ENCODE peak calls at places on chromosomes 11 and 22, in five cellular contexts. H is OCI-M1, Y is AG04450, A is coronary artery, M is AG08396. F is an unnamed sample.
A peak's percentile ranks its signal among the peaks of the same experiment; 100 is the strongest.

GRCh38 chr22:45311033-45311531 is 1.3 kb downstream of the FAM118A start:
- DNase-seq in H (no peak), Y (no peak), M (no peak), A (no peak), F (no peak)

GRCh38 chr11:69439651-69440464 is 41.6 kb upstream of the LINC01488 start:
- DNase-seq in H (no peak), A (no peak), M (no peak), Y (no peak), F (no peak)

GRCh38 chr11:34650528-34650927 is 29.6 kb downstream of the EHF start:
- DNase-seq in Y (no peak), A (no peak), M (no peak), H (no peak), F (no peak)

GRCh38 chr11:102457865-102458264 is 5.3 kb upstream of the TMEM123 start:
- DNase-seq in A (no peak), M (no peak), Y (no peak), H (no peak), F (no peak)

GRCh38 chr22:35510951-35511350 is 29.7 kb upstream of the RASD2 start:
- DNase-seq in M (no peak), A (no peak), Y (no peak), H (no peak), F (no peak)

GRCh38 chr22:28044546-28045173 is 125.6 kb upstream of the PITPNB start:
- DNase-seq in M (no peak), A (no peak), H (no peak), Y (no peak), F (no peak)

GRCh38 chr11:6402561-6402981 is 12.3 kb downstream of the SMPD1 start:
- DNase-seq in Y (no peak), M (no peak), A (no peak), H (peak; percentile 28), F (no peak)

GRCh38 chr11:67301951-67302516 is 1.3 kb upstream of the SSH3 start:
- DNase-seq in Y (peak; percentile 33), M (peak; percentile 81), A (no peak), H (no peak), F (no peak)

GRCh38 chr22:19915287-19915954 is 26.2 kb upstream of the COMT start:
- DNase-seq in M (no peak), A (no peak), Y (no peak), H (no peak), F (no peak)

GRCh38 chr11:46119352-46120216 is 1.7 kb downstream of the PHF21A start:
- DNase-seq in H (peak; percentile 85), Y (no peak), M (peak; percentile 47), A (no peak), F (no peak)

GRCh38 chr11:75024068-75024449 is 35.3 kb downstream of the NEU3 start:
- DNase-seq in A (no peak), M (no peak), H (no peak), Y (no peak), F (no peak)

GRCh38 chr11:75499423-75500305 is 26.1 kb downstream of the GDPD5 start:
- DNase-seq in A (no peak), Y (peak; percentile 86), M (peak; percentile 90), H (no peak), F (no peak)

GRCh38 chr11:117818036-117818858 is 6.3 kb downstream of the FXYD2 start:
- DNase-seq in Y (no peak), H (no peak), M (no peak), A (no peak), F (no peak)

GRCh38 chr11:75276696-75277095 is 36.1 kb downstream of the TPBGL start:
- DNase-seq in A (no peak), M (no peak), H (no peak), Y (no peak), F (peak; percentile 27)

GRCh38 chr11:92226331-92227232 is 2.0 kb downstream of the FAT3 start:
- DNase-seq in H (no peak), Y (no peak), A (peak; percentile 76), M (peak; percentile 30), F (peak; percentile 73)